ENCODE peak calls at places on chromosome 15, in ten cellular contexts. J is fibroblast of lung; F is posterior cingulate gyrus; V is caudate nucleus; A is HFFc6; H is amygdala; W is CD4-positive, CD25-positive, alpha-beta regulatory T cell; C is cardiac fibroblast; I is HTR-8/SVneo; P is Ammon's horn. K is an unnamed sample.

GRCh38 chr15:86743283-86743903 is 663.7 kb downstream of the AGBL1 start:
- DNase-seq in J (peak), F (no peak), V (no peak), A (no peak), H (no peak), W (peak), C (no peak), I (no peak), P (no peak), K (no peak)

GRCh38 chr15:60859996-60860494 is 369.1 kb downstream of the RORA start:
- DNase-seq in J (peak), F (no peak), V (no peak), A (peak), H (no peak), W (no peak), C (no peak), I (no peak), P (no peak), K (no peak)

GRCh38 chr15:43206054-43206453 is 14.8 kb downstream of the EPB42 start:
- DNase-seq in J (no peak), F (no peak), V (no peak), A (no peak), H (no peak), W (no peak), C (no peak), I (no peak), P (no peak), K (no peak)

GRCh38 chr15:99980791-99981190 is 247.6 kb upstream of the LYSMD4 start:
- DNase-seq in J (no peak), F (no peak), V (no peak), A (no peak), H (no peak), W (no peak), C (no peak), I (no peak), P (no peak), K (no peak)

GRCh38 chr15:64006642-64007041 is 39.6 kb downstream of the DAPK2 start:
- DNase-seq in J (no peak), F (no peak), V (no peak), A (no peak), H (no peak), W (no peak), C (no peak), I (no peak), P (no peak), K (no peak)

GRCh38 chr15:31474059-31474868 is 147.6 kb downstream of the KLF13 start:
- DNase-seq in J (no peak), F (no peak), V (no peak), A (no peak), H (no peak), W (peak), C (no peak), I (no peak), P (no peak), K (no peak)

GRCh38 chr15:43908641-43909040 is 81.8 kb downstream of the WDR76 start:
- DNase-seq in J (no peak), F (no peak), V (no peak), A (no peak), H (no peak), W (no peak), C (no peak), I (no peak), P (no peak), K (no peak)

GRCh38 chr15:23532019-23532418 is 33.5 kb upstream of the MKRN3 start:
- DNase-seq in J (no peak), F (peak), V (no peak), A (no peak), H (no peak), W (no peak), C (no peak), I (no peak), P (peak), K (no peak)

GRCh38 chr15:69758291-69758771 is 305.7 kb downstream of the RPLP1 start:
- DNase-seq in J (peak), F (no peak), V (no peak), A (peak), H (no peak), W (no peak), C (peak), I (no peak), P (no peak), K (no peak)

GRCh38 chr15:70387086-70387485 is 289.4 kb upstream of the TLE3 start:
- DNase-seq in J (no peak), F (no peak), V (no peak), A (no peak), H (no peak), W (no peak), C (no peak), I (no peak), P (no peak), K (no peak)

GRCh38 chr15:92451225-92451825 is 57.6 kb downstream of the ST8SIA2 start:
- DNase-seq in J (peak), F (no peak), V (no peak), A (peak), H (no peak), W (no peak), C (no peak), I (no peak), P (no peak), K (no peak)

GRCh38 chr15:79475312-79475711 is 43.2 kb downstream of the MINAR1 start:
- DNase-seq in J (peak), F (no peak), V (no peak), A (peak), H (no peak), W (no peak), C (no peak), I (no peak), P (no peak), K (no peak)

GRCh38 chr15:80996247-80996646 is 4.5 kb upstream of the TLNRD1 start:
- DNase-seq in J (no peak), F (no peak), V (no peak), A (no peak), H (no peak), W (peak), C (peak), I (no peak), P (no peak), K (no peak)

GRCh38 chr15:91988071-91988470 is 134.6 kb downstream of the SLCO3A1 start:
- DNase-seq in J (no peak), F (no peak), V (no peak), A (no peak), H (no peak), W (no peak), C (no peak), I (no peak), P (no peak), K (no peak)

GRCh38 chr15:90762109-90762508 is 45.0 kb downstream of the BLM start:
- DNase-seq in J (no peak), F (no peak), V (no peak), A (no peak), H (no peak), W (no peak), C (peak), I (no peak), P (peak), K (no peak)

GRCh38 chr15:57675481-57676181 is 30.9 kb upstream of the POLR2M start:
- DNase-seq in J (no peak), F (no peak), V (no peak), A (no peak), H (no peak), W (no peak), C (no peak), I (no peak), P (no peak), K (no peak)

GRCh38 chr15:77818484-77819270 is 186.0 kb upstream of the LINGO1 start:
- DNase-seq in J (no peak), F (no peak), V (no peak), A (no peak), H (no peak), W (no peak), C (no peak), I (no peak), P (no peak), K (no peak)

GRCh38 chr15:58221591-58222241 is 83.5 kb downstream of the AQP9 start:
- DNase-seq in J (no peak), F (peak), V (no peak), A (peak), H (no peak), W (no peak), C (peak), I (peak), P (no peak), K (no peak)